ENCODE peak calls at places on chromosomes 13 and 19, in seven cellular contexts. One of them, this sample, is unnamed.

GRCh38 chr19:9431475-9431874 is 3.9 kb downstream of the ZNF266 start:
- DNase-seq in H54: peak; percentile 30
- DNase-seq in H1: peak; percentile 80
- DNase-seq in ovary: no peak
- DNase-seq in Peyer's patch: no peak
- DNase-seq in IMR-90: peak; percentile 29
- DNase-seq in breast epithelium: no peak
- DNase-seq in this sample: no peak

GRCh38 chr13:78192721-78193120 is 274.1 kb upstream of the EDNRB start:
- DNase-seq in breast epithelium: no peak
- DNase-seq in H1: no peak
- DNase-seq in H54: no peak
- DNase-seq in Peyer's patch: no peak
- DNase-seq in IMR-90: peak; percentile 79
- DNase-seq in ovary: no peak
- DNase-seq in this sample: no peak

GRCh38 chr19:12365372-12366162 is at the start of gene ZNF442:
- DNase-seq in IMR-90: peak; percentile 93
- DNase-seq in H1: peak; percentile 94
- DNase-seq in ovary: peak; percentile 97
- DNase-seq in Peyer's patch: peak; percentile 97
- DNase-seq in H54: peak; percentile 95
- DNase-seq in breast epithelium: peak; percentile 95
- DNase-seq in this sample: peak; percentile 98

GRCh38 chr13:33109801-33110200 is 93.6 kb downstream of the KL start:
- DNase-seq in H1: no peak
- DNase-seq in breast epithelium: no peak
- DNase-seq in ovary: no peak
- DNase-seq in IMR-90: no peak
- DNase-seq in H54: no peak
- DNase-seq in Peyer's patch: no peak
- DNase-seq in this sample: no peak

GRCh38 chr13:20301391-20302071 is 69.4 kb upstream of the GJB6 start:
- DNase-seq in Peyer's patch: no peak
- DNase-seq in IMR-90: no peak
- DNase-seq in ovary: no peak
- DNase-seq in H1: no peak
- DNase-seq in breast epithelium: no peak
- DNase-seq in H54: no peak
- DNase-seq in this sample: no peak

GRCh38 chr13:30355405-30355741 is 48.0 kb upstream of the KATNAL1 start:
- DNase-seq in IMR-90: no peak
- DNase-seq in Peyer's patch: peak; percentile 65
- DNase-seq in ovary: no peak
- DNase-seq in H1: no peak
- DNase-seq in breast epithelium: no peak
- DNase-seq in H54: no peak
- DNase-seq in this sample: no peak

GRCh38 chr19:50514346-50515167 is 844 bp upstream of the ASPDH start:
- DNase-seq in H1: no peak
- DNase-seq in H54: no peak
- DNase-seq in Peyer's patch: no peak
- DNase-seq in ovary: no peak
- DNase-seq in breast epithelium: no peak
- DNase-seq in IMR-90: no peak
- DNase-seq in this sample: no peak

GRCh38 chr13:87123987-87124784 is 547.0 kb upstream of the SLITRK5 start:
- DNase-seq in IMR-90: peak; percentile 100
- DNase-seq in H1: peak; percentile 19
- DNase-seq in H54: peak; percentile 70
- DNase-seq in Peyer's patch: no peak
- DNase-seq in breast epithelium: no peak
- DNase-seq in ovary: no peak
- DNase-seq in this sample: peak; percentile 18

GRCh38 chr19:18538115-18538514 is 5.3 kb downstream of the FKBP8 start:
- DNase-seq in Peyer's patch: no peak
- DNase-seq in H1: no peak
- DNase-seq in IMR-90: no peak
- DNase-seq in breast epithelium: no peak
- DNase-seq in ovary: no peak
- DNase-seq in H54: no peak
- DNase-seq in this sample: no peak

GRCh38 chr13:20073775-20074174 is 87.1 kb downstream of the GJA3 start:
- DNase-seq in breast epithelium: no peak
- DNase-seq in IMR-90: no peak
- DNase-seq in H54: no peak
- DNase-seq in ovary: no peak
- DNase-seq in Peyer's patch: no peak
- DNase-seq in H1: no peak
- DNase-seq in this sample: no peak

GRCh38 chr19:54576411-54576976 is 2.9 kb downstream of the LILRA2 start:
- DNase-seq in ovary: no peak
- DNase-seq in H54: no peak
- DNase-seq in breast epithelium: no peak
- DNase-seq in Peyer's patch: no peak
- DNase-seq in H1: no peak
- DNase-seq in IMR-90: no peak
- DNase-seq in this sample: no peak

GRCh38 chr13:111292710-111293485 is 27.5 kb upstream of the TEX29 start:
- DNase-seq in Peyer's patch: no peak
- DNase-seq in H1: no peak
- DNase-seq in H54: no peak
- DNase-seq in IMR-90: no peak
- DNase-seq in breast epithelium: no peak
- DNase-seq in ovary: no peak
- DNase-seq in this sample: no peak

GRCh38 chr13:109402976-109403375 is 383.4 kb downstream of the IRS2 start:
- DNase-seq in ovary: no peak
- DNase-seq in IMR-90: no peak
- DNase-seq in H54: no peak
- DNase-seq in H1: no peak
- DNase-seq in Peyer's patch: no peak
- DNase-seq in breast epithelium: no peak
- DNase-seq in this sample: no peak

GRCh38 chr13:109410868-109411267 is 375.5 kb downstream of the IRS2 start:
- DNase-seq in IMR-90: no peak
- DNase-seq in H54: no peak
- DNase-seq in ovary: no peak
- DNase-seq in Peyer's patch: no peak
- DNase-seq in H1: no peak
- DNase-seq in breast epithelium: no peak
- DNase-seq in this sample: peak; percentile 60

GRCh38 chr13:109412232-109412935 is 374.0 kb downstream of the IRS2 start:
- DNase-seq in Peyer's patch: peak; percentile 62
- DNase-seq in IMR-90: peak; percentile 33
- DNase-seq in ovary: peak; percentile 61
- DNase-seq in H54: no peak
- DNase-seq in breast epithelium: no peak
- DNase-seq in H1: peak; percentile 13
- DNase-seq in this sample: no peak

GRCh38 chr13:109408596-109409382 is 377.6 kb downstream of the IRS2 start:
- DNase-seq in Peyer's patch: no peak
- DNase-seq in ovary: no peak
- DNase-seq in breast epithelium: no peak
- DNase-seq in H54: no peak
- DNase-seq in H1: no peak
- DNase-seq in IMR-90: no peak
- DNase-seq in this sample: no peak
- TF ChIP-seq POLR2A in Peyer's patch: no peak
- TF ChIP-seq POLR2A in ovary: no peak
- TF ChIP-seq POLR2A in breast epithelium: no peak
- TF ChIP-seq POLR2A in H54: no peak
- TF ChIP-seq POLR2A in H1: no peak
- TF ChIP-seq POLR2A in IMR-90: no peak
- TF ChIP-seq POLR2A in this sample: no peak

GRCh38 chr19:57769345-57770131 is at the start of gene ZNF586:
- DNase-seq in ovary: peak; percentile 80
- DNase-seq in breast epithelium: peak; percentile 84
- DNase-seq in Peyer's patch: peak; percentile 95
- DNase-seq in H54: peak; percentile 98
- DNase-seq in H1: peak; percentile 89
- DNase-seq in IMR-90: peak; percentile 93
- DNase-seq in this sample: peak; percentile 88
- TF ChIP-seq POLR2A in ovary: no peak
- TF ChIP-seq POLR2A in breast epithelium: no peak
- TF ChIP-seq POLR2A in Peyer's patch: peak; percentile 45
- TF ChIP-seq POLR2A in H54: peak; percentile 96
- TF ChIP-seq POLR2A in H1: peak; percentile 66
- TF ChIP-seq POLR2A in IMR-90: peak; percentile 68
- TF ChIP-seq POLR2A in this sample: no peak

GRCh38 chr19:38734426-38735256 is 9.6 kb downstream of the CAPN12 start:
- DNase-seq in Peyer's patch: peak; percentile 81
- DNase-seq in breast epithelium: peak; percentile 42
- DNase-seq in IMR-90: no peak
- DNase-seq in H54: peak; percentile 94
- DNase-seq in H1: no peak
- DNase-seq in ovary: no peak
- DNase-seq in this sample: peak; percentile 86
- TF ChIP-seq POLR2A in Peyer's patch: no peak
- TF ChIP-seq POLR2A in breast epithelium: no peak
- TF ChIP-seq POLR2A in IMR-90: no peak
- TF ChIP-seq POLR2A in H54: no peak
- TF ChIP-seq POLR2A in H1: no peak
- TF ChIP-seq POLR2A in ovary: no peak
- TF ChIP-seq POLR2A in this sample: no peak

GRCh38 chr19:4238831-4239230 is 8.0 kb upstream of the YJU2 start:
- DNase-seq in breast epithelium: no peak
- DNase-seq in ovary: no peak
- DNase-seq in IMR-90: no peak
- DNase-seq in H54: no peak
- DNase-seq in Peyer's patch: no peak
- DNase-seq in H1: no peak
- DNase-seq in this sample: no peak
- TF ChIP-seq POLR2A in breast epithelium: no peak
- TF ChIP-seq POLR2A in ovary: no peak
- TF ChIP-seq POLR2A in IMR-90: no peak
- TF ChIP-seq POLR2A in H54: no peak
- TF ChIP-seq POLR2A in Peyer's patch: no peak
- TF ChIP-seq POLR2A in H1: no peak
- TF ChIP-seq POLR2A in this sample: no peak

DNA sequence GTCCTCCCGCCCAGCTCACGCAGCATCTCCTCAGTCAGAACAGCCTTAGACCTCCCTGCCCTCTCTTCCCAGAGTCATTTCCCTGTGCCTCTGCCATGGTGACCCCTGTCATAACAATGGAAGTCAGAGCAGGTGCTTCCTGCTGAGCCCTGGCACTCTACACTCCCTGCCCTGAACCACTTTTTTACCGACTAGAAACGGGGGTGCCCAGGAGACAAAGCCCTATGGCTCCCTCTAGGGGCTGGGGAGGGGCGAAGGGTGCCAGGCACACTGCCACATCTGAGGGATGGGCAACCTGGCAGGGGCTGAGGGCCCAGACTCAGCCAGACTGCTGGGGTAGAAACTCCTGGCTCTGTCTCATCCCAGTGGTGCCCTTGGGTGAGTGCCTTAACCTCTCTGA is 16.4 kb downstream of the ZNF574 start:
- DNase-seq in breast epithelium: no peak
- DNase-seq in Peyer's patch: peak; percentile 78
- DNase-seq in IMR-90: no peak
- DNase-seq in ovary: no peak
- DNase-seq in H1: no peak
- DNase-seq in H54: peak; percentile 68
- DNase-seq in this sample: no peak
- TF ChIP-seq POLR2A in breast epithelium: no peak
- TF ChIP-seq POLR2A in Peyer's patch: no peak
- TF ChIP-seq POLR2A in IMR-90: no peak
- TF ChIP-seq POLR2A in ovary: no peak
- TF ChIP-seq POLR2A in H1: no peak
- TF ChIP-seq POLR2A in H54: no peak
- TF ChIP-seq POLR2A in this sample: no peak